ENCODE peak calls at places on chromosomes 2 and 18, in eight cellular contexts. C, M, G, Q, Y, F, R and V are unnamed samples.

GRCh38 chr2:131130298-131130596 is 25.1 kb downstream of the PLEKHB2 start:
- DNase-seq in Y (no peak), Q (no peak), C (no peak), M (no peak), R (no peak), G (no peak), F (no peak), V (no peak)

GRCh38 chr2:96737251-96737650 is 2.6 kb downstream of the LMAN2L start:
- DNase-seq in M (no peak), F (no peak), G (no peak), Y (no peak), R (no peak), C (no peak), Q (no peak), V (no peak)

GRCh38 chr2:172251231-172251630 is 148.5 kb upstream of the DLX2 start:
- DNase-seq in R (no peak), C (peak), F (peak), Y (no peak), G (no peak), Q (no peak), M (no peak), V (no peak)

GRCh38 chr18:63131944-63132818 is 187.4 kb downstream of the BCL2 start:
- DNase-seq in G (no peak), F (no peak), R (no peak), Q (no peak), C (no peak), Y (no peak), M (no peak), V (no peak)

GRCh38 chr18:24111936-24112335 is 26.9 kb upstream of the CABYR start:
- DNase-seq in F (no peak), Y (no peak), R (no peak), G (no peak), C (no peak), M (no peak), Q (no peak), V (no peak)

GRCh38 chr18:8525692-8526091 is 83.5 kb upstream of the RAB12 start:
- DNase-seq in G (no peak), R (no peak), C (no peak), Y (no peak), Q (no peak), M (no peak), F (no peak), V (no peak)

GRCh38 chr18:35500113-35500512 is 2.4 kb upstream of the INO80C start:
- DNase-seq in C (no peak), G (no peak), Q (no peak), M (no peak), Y (no peak), R (no peak), F (no peak), V (no peak)

GRCh38 chr2:47174731-47175361 is 19.7 kb upstream of the STPG4 start:
- DNase-seq in Y (no peak), M (peak), R (no peak), G (no peak), F (peak), Q (no peak), C (peak), V (no peak)

GRCh38 chr2:152541712-152542111 is 175.5 kb downstream of the PRPF40A start:
- DNase-seq in M (no peak), G (no peak), R (no peak), Q (no peak), Y (no peak), C (no peak), F (no peak), V (no peak)

GRCh38 chr2:196168181-196168580 is 3.2 kb downstream of the STK17B start:
- DNase-seq in R (no peak), Q (no peak), G (no peak), C (peak), M (no peak), Y (no peak), F (peak), V (no peak)

GRCh38 chr2:33377048-33377447 is 99.4 kb upstream of the RASGRP3 start:
- DNase-seq in Y (no peak), R (no peak), F (no peak), M (peak), Q (no peak), C (no peak), G (no peak), V (no peak)

GRCh38 chr2:86625096-86625495 is 1.4 kb upstream of the RNF103 start:
- DNase-seq in F (no peak), C (no peak), Q (no peak), G (no peak), R (no peak), Y (no peak), M (no peak), V (no peak)

DNA sequence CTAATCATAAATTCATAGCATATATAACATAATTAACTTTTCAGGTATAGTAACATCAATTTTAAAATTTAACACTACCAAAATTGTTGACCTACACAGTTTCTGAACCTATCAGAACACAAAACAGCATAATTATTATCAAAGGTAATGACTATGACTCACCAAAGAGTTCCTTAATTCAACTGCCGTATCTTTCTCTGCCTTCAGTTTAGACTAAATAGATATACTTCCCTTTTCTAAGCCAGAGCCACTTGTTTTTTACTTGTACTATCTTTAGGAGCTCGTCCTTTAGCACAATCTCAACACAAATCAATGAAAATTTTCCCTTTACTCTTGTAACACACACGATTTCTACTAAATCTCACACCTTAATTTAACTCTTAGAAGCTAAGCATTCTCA is 54.4 kb downstream of the CCDC88A start:
- DNase-seq in Q (no peak), F (no peak), G (no peak), M (no peak), C (peak), R (no peak), Y (no peak), V (no peak)
- TF ChIP-seq CTCF in Q (no peak), F (no peak), G (no peak), M (no peak), C (no peak), R (no peak), Y (no peak), V (no peak)

DNA sequence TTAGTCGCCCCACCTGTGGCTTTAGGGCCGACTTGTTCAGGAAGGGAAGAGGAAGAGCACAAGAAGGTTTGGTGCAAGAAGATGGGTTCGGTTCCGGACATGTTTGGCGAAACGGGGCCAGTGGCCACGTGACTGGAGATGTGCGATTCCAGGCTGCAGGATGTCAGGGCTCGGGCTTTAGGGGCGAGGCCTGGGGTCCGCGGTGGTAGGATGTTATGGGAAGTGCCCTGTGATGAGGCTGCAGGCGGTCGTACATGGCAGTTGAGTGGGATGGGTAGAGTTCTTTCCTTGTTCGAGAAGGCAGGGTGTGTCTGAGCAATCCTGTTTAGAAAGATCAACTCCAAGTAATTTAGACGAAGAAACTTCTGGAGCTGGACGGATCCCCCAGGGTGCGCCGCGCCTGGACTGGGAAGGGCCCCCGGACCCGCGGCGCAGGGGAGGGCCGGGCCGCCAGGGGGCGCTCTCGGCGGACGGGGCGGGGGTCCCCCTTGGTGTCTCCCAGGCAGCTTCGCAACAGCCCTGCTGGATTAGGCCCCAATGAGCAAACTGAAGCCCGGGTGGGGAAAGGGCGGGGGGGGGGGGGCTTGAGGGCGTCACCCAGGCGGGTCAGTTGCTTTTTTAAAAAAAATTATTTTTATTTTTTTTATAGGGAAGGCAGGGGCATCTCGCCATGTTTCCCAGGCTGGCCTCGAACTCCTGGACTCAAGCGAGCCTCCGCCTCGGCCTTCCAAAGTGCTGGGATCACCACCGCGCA is 17.2 kb upstream of the SDC1 start:
- DNase-seq in C (no peak), Y (no peak), Q (no peak), R (no peak), G (no peak), F (no peak), M (no peak), V (no peak)
- TF ChIP-seq CTCF in C (peak), Y (peak), Q (no peak), R (no peak), G (no peak), F (peak), M (no peak), V (no peak)

GRCh38 chr2:226355600-226355999 is 444.0 kb downstream of the IRS1 start:
- DNase-seq in C (no peak), G (no peak), M (no peak), F (no peak), R (no peak), Q (no peak), Y (no peak), V (no peak)
- TF ChIP-seq CTCF in C (no peak), G (no peak), M (no peak), F (no peak), R (no peak), Q (no peak), Y (no peak), V (no peak)

GRCh38 chr2:165203689-165204559 is at the start of gene SCN3A:
- DNase-seq in C (peak), F (peak), Y (peak), M (no peak), G (no peak), Q (no peak), R (no peak), V (no peak)
- TF ChIP-seq CTCF in C (peak), F (peak), Y (peak), M (peak), G (peak), Q (peak), R (peak), V (no peak)

GRCh38 chr2:58871469-58872142 is 630.5 kb upstream of the FANCL start:
- DNase-seq in Y (no peak), F (no peak), M (no peak), C (peak), G (no peak), Q (no peak), R (no peak), V (no peak)
- TF ChIP-seq CTCF in Y (peak), F (peak), M (no peak), C (peak), G (no peak), Q (no peak), R (no peak), V (no peak)

DNA sequence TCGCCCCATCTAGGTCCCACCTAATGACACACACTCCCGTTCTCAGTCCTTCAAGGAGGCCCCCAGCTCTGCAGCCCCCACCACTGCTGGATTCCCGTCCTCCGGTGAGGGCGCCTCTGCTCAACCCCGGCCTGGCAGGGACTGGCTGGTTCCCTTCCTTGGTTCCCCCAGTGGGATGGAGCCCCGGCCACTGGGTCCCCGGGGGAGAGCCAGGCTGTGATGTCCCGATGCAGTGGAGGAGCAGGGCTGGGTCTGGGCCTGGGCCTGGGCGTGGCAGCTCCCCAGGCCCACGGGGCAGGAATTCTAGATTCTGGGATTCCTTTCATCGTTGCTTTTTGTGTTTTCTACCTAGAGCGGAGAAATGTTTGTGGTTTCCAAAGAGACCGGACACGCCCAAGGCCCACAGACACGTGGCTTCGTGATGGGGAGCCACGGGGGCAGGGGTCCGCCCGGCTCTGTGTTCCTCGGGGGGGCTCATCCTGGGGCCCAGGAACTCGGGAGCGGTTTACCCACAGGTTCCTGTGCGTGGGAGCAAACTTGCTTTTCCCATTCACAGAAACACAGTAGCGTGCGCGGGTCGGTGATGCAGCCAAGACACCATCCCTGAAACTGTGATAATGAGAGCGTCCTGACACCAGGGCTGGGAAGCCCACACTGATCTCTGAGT is 67.0 kb downstream of the SLC66A2 start:
- DNase-seq in F (no peak), M (no peak), C (no peak), R (no peak), Q (no peak), Y (no peak), G (no peak), V (no peak)
- TF ChIP-seq CTCF in F (no peak), M (no peak), C (no peak), R (no peak), Q (no peak), Y (no peak), G (no peak), V (no peak)